ENCODE peak calls at places on chromosomes 3 and 15, in seven cellular contexts. One of them, this sample, is unnamed.
A peak's percentile ranks its signal among the peaks of the same experiment; 100 is the strongest.

GRCh38 chr15:88704791-88705768 is 66.3 kb downstream of the ISG20 start:
- DNase-seq in adrenal gland: peak; percentile 54
- DNase-seq in heart right ventricle: peak; percentile 49
- DNase-seq in body of pancreas: no peak
- DNase-seq in CD8-positive, alpha-beta T cell: no peak
- DNase-seq in spleen: no peak
- DNase-seq in right atrium auricular region: no peak
- DNase-seq in this sample: no peak

GRCh38 chr15:59995568-59996349 is 8.4 kb upstream of the FOXB1 start:
- DNase-seq in adrenal gland: no peak
- DNase-seq in heart right ventricle: no peak
- DNase-seq in body of pancreas: no peak
- DNase-seq in CD8-positive, alpha-beta T cell: no peak
- DNase-seq in spleen: no peak
- DNase-seq in right atrium auricular region: no peak
- DNase-seq in this sample: no peak

GRCh38 chr3:155512175-155512866 is 218.8 kb upstream of the STRIT1 start:
- DNase-seq in adrenal gland: no peak
- DNase-seq in heart right ventricle: no peak
- DNase-seq in body of pancreas: no peak
- DNase-seq in CD8-positive, alpha-beta T cell: no peak
- DNase-seq in spleen: no peak
- DNase-seq in right atrium auricular region: no peak
- DNase-seq in this sample: no peak

GRCh38 chr3:158492685-158493084 is 78.3 kb upstream of the MLF1 start:
- DNase-seq in adrenal gland: no peak
- DNase-seq in heart right ventricle: no peak
- DNase-seq in body of pancreas: no peak
- DNase-seq in CD8-positive, alpha-beta T cell: no peak
- DNase-seq in spleen: no peak
- DNase-seq in right atrium auricular region: no peak
- DNase-seq in this sample: no peak

GRCh38 chr3:42980209-42980608 is 1.1 kb downstream of the GASK1A start:
- DNase-seq in adrenal gland: no peak
- DNase-seq in heart right ventricle: no peak
- DNase-seq in body of pancreas: no peak
- DNase-seq in CD8-positive, alpha-beta T cell: no peak
- DNase-seq in spleen: no peak
- DNase-seq in right atrium auricular region: no peak
- DNase-seq in this sample: no peak

GRCh38 chr3:178583963-178584575 is 47.8 kb downstream of the KCNMB2 start:
- DNase-seq in adrenal gland: no peak
- DNase-seq in heart right ventricle: no peak
- DNase-seq in body of pancreas: no peak
- DNase-seq in CD8-positive, alpha-beta T cell: no peak
- DNase-seq in spleen: no peak
- DNase-seq in right atrium auricular region: no peak
- DNase-seq in this sample: no peak

GRCh38 chr15:94206463-94207167 is 24.7 kb upstream of the MCTP2 start:
- DNase-seq in adrenal gland: no peak
- DNase-seq in heart right ventricle: no peak
- DNase-seq in body of pancreas: no peak
- DNase-seq in CD8-positive, alpha-beta T cell: no peak
- DNase-seq in spleen: no peak
- DNase-seq in right atrium auricular region: no peak
- DNase-seq in this sample: peak; percentile 96

GRCh38 chr15:63312286-63312685 is 34.9 kb downstream of the APH1B start:
- DNase-seq in adrenal gland: no peak
- DNase-seq in heart right ventricle: no peak
- DNase-seq in body of pancreas: no peak
- DNase-seq in CD8-positive, alpha-beta T cell: no peak
- DNase-seq in spleen: no peak
- DNase-seq in right atrium auricular region: no peak
- DNase-seq in this sample: no peak

GRCh38 chr3:98645039-98645438 is 51.6 kb upstream of the CPOX start:
- DNase-seq in adrenal gland: no peak
- DNase-seq in heart right ventricle: no peak
- DNase-seq in body of pancreas: no peak
- DNase-seq in CD8-positive, alpha-beta T cell: no peak
- DNase-seq in spleen: no peak
- DNase-seq in right atrium auricular region: no peak
- DNase-seq in this sample: peak; percentile 7

GRCh38 chr3:134049676-134050075 is 20.0 kb upstream of the SLCO2A1 start:
- DNase-seq in adrenal gland: no peak
- DNase-seq in heart right ventricle: no peak
- DNase-seq in body of pancreas: no peak
- DNase-seq in CD8-positive, alpha-beta T cell: no peak
- DNase-seq in spleen: no peak
- DNase-seq in right atrium auricular region: no peak
- DNase-seq in this sample: no peak

GRCh38 chr3:78924711-78925110 is 843.1 kb downstream of the ROBO1 start:
- DNase-seq in adrenal gland: no peak
- DNase-seq in heart right ventricle: no peak
- DNase-seq in body of pancreas: no peak
- DNase-seq in CD8-positive, alpha-beta T cell: no peak
- DNase-seq in spleen: no peak
- DNase-seq in right atrium auricular region: no peak
- DNase-seq in this sample: no peak

GRCh38 chr3:152051501-152052404 is 178.3 kb downstream of the SUCNR1 start:
- DNase-seq in adrenal gland: no peak
- DNase-seq in heart right ventricle: no peak
- DNase-seq in body of pancreas: no peak
- DNase-seq in CD8-positive, alpha-beta T cell: no peak
- DNase-seq in spleen: no peak
- DNase-seq in right atrium auricular region: no peak
- DNase-seq in this sample: no peak

GRCh38 chr3:8450618-8451017 is 51.0 kb upstream of the LMCD1 start:
- DNase-seq in adrenal gland: no peak
- DNase-seq in heart right ventricle: no peak
- DNase-seq in body of pancreas: no peak
- DNase-seq in CD8-positive, alpha-beta T cell: no peak
- DNase-seq in spleen: no peak
- DNase-seq in right atrium auricular region: no peak
- DNase-seq in this sample: no peak

GRCh38 chr3:88573472-88573871 is 423.7 kb downstream of the C3orf38 start:
- DNase-seq in adrenal gland: no peak
- DNase-seq in heart right ventricle: no peak
- DNase-seq in body of pancreas: no peak
- DNase-seq in CD8-positive, alpha-beta T cell: no peak
- DNase-seq in spleen: no peak
- DNase-seq in right atrium auricular region: no peak
- DNase-seq in this sample: peak; percentile 25

GRCh38 chr15:59611277-59612260 is at the start of gene GCNT3:
- DNase-seq in adrenal gland: peak; percentile 21
- DNase-seq in heart right ventricle: no peak
- DNase-seq in body of pancreas: peak; percentile 23
- DNase-seq in CD8-positive, alpha-beta T cell: no peak
- DNase-seq in spleen: no peak
- DNase-seq in right atrium auricular region: no peak
- DNase-seq in this sample: peak; percentile 83

GRCh38 chr15:63465104-63465503 is 39.3 kb upstream of the USP3 start:
- DNase-seq in adrenal gland: no peak
- DNase-seq in heart right ventricle: no peak
- DNase-seq in body of pancreas: no peak
- DNase-seq in CD8-positive, alpha-beta T cell: no peak
- DNase-seq in spleen: no peak
- DNase-seq in right atrium auricular region: no peak
- DNase-seq in this sample: peak; percentile 60

GRCh38 chr15:61051570-61052031 is 177.5 kb downstream of the RORA start:
- DNase-seq in adrenal gland: peak; percentile 45
- DNase-seq in heart right ventricle: peak; percentile 49
- DNase-seq in body of pancreas: peak; percentile 23
- DNase-seq in CD8-positive, alpha-beta T cell: no peak
- DNase-seq in spleen: no peak
- DNase-seq in right atrium auricular region: no peak
- DNase-seq in this sample: peak; percentile 15

GRCh38 chr15:31128919-31129768 is 27.6 kb upstream of the TRPM1 start:
- DNase-seq in adrenal gland: peak; percentile 71
- DNase-seq in heart right ventricle: peak; percentile 67
- DNase-seq in body of pancreas: peak; percentile 76
- DNase-seq in CD8-positive, alpha-beta T cell: peak; percentile 81
- DNase-seq in spleen: peak; percentile 95
- DNase-seq in right atrium auricular region: peak; percentile 77
- DNase-seq in this sample: peak; percentile 30

GRCh38 chr15:41292521-41292920 is 39.9 kb downstream of the OIP5 start:
- DNase-seq in adrenal gland: no peak
- DNase-seq in heart right ventricle: no peak
- DNase-seq in body of pancreas: no peak
- DNase-seq in CD8-positive, alpha-beta T cell: no peak
- DNase-seq in spleen: no peak
- DNase-seq in right atrium auricular region: no peak
- DNase-seq in this sample: no peak

GRCh38 chr3:10721101-10721500 is 94.9 kb upstream of the SLC6A11 start:
- DNase-seq in adrenal gland: no peak
- DNase-seq in heart right ventricle: no peak
- DNase-seq in body of pancreas: no peak
- DNase-seq in CD8-positive, alpha-beta T cell: no peak
- DNase-seq in spleen: no peak
- DNase-seq in right atrium auricular region: no peak
- DNase-seq in this sample: no peak

GRCh38 chr3:43906847-43907507 is 216.2 kb downstream of the ABHD5 start:
- DNase-seq in adrenal gland: no peak
- DNase-seq in heart right ventricle: no peak
- DNase-seq in body of pancreas: no peak
- DNase-seq in CD8-positive, alpha-beta T cell: no peak
- DNase-seq in spleen: no peak
- DNase-seq in right atrium auricular region: no peak
- DNase-seq in this sample: no peak

GRCh38 chr3:33885496-33885895 is 87.1 kb downstream of the PDCD6IP start:
- DNase-seq in adrenal gland: no peak
- DNase-seq in heart right ventricle: no peak
- DNase-seq in body of pancreas: no peak
- DNase-seq in CD8-positive, alpha-beta T cell: no peak
- DNase-seq in spleen: no peak
- DNase-seq in right atrium auricular region: no peak
- DNase-seq in this sample: no peak

GRCh38 chr3:61627768-61628185 is 66.4 kb downstream of the PTPRG start:
- DNase-seq in adrenal gland: peak; percentile 80
- DNase-seq in heart right ventricle: no peak
- DNase-seq in body of pancreas: peak; percentile 41
- DNase-seq in CD8-positive, alpha-beta T cell: no peak
- DNase-seq in spleen: no peak
- DNase-seq in right atrium auricular region: no peak
- DNase-seq in this sample: peak; percentile 28

GRCh38 chr3:133167340-133168024 is 129.3 kb downstream of the TMEM108 start:
- DNase-seq in adrenal gland: no peak
- DNase-seq in heart right ventricle: no peak
- DNase-seq in body of pancreas: no peak
- DNase-seq in CD8-positive, alpha-beta T cell: no peak
- DNase-seq in spleen: no peak
- DNase-seq in right atrium auricular region: no peak
- DNase-seq in this sample: no peak

GRCh38 chr3:48558446-48559134 is 2.0 kb upstream of the PFKFB4 start:
- DNase-seq in adrenal gland: peak; percentile 49
- DNase-seq in heart right ventricle: peak; percentile 25
- DNase-seq in body of pancreas: no peak
- DNase-seq in CD8-positive, alpha-beta T cell: no peak
- DNase-seq in spleen: peak; percentile 85
- DNase-seq in right atrium auricular region: peak; percentile 72
- DNase-seq in this sample: no peak

GRCh38 chr3:156676467-156677119 is 2.2 kb downstream of the TIPARP start:
- DNase-seq in adrenal gland: no peak
- DNase-seq in heart right ventricle: no peak
- DNase-seq in body of pancreas: no peak
- DNase-seq in CD8-positive, alpha-beta T cell: no peak
- DNase-seq in spleen: no peak
- DNase-seq in right atrium auricular region: no peak
- DNase-seq in this sample: peak; percentile 75

GRCh38 chr3:194112120-194113106 is 23.5 kb upstream of the HES1 start:
- DNase-seq in adrenal gland: no peak
- DNase-seq in heart right ventricle: no peak
- DNase-seq in body of pancreas: peak; percentile 92
- DNase-seq in CD8-positive, alpha-beta T cell: no peak
- DNase-seq in spleen: no peak
- DNase-seq in right atrium auricular region: no peak
- DNase-seq in this sample: peak; percentile 98

GRCh38 chr3:148601766-148602685 is 95.7 kb upstream of the AGTR1 start:
- DNase-seq in adrenal gland: no peak
- DNase-seq in heart right ventricle: no peak
- DNase-seq in body of pancreas: no peak
- DNase-seq in CD8-positive, alpha-beta T cell: no peak
- DNase-seq in spleen: no peak
- DNase-seq in right atrium auricular region: no peak
- DNase-seq in this sample: no peak

GRCh38 chr15:34297059-34297458 is 40.5 kb downstream of the SLC12A6 start:
- DNase-seq in adrenal gland: no peak
- DNase-seq in heart right ventricle: no peak
- DNase-seq in body of pancreas: no peak
- DNase-seq in CD8-positive, alpha-beta T cell: no peak
- DNase-seq in spleen: no peak
- DNase-seq in right atrium auricular region: no peak
- DNase-seq in this sample: no peak

GRCh38 chr15:43793647-43794046 is 1.5 kb downstream of the SERF2 start:
- DNase-seq in adrenal gland: no peak
- DNase-seq in heart right ventricle: no peak
- DNase-seq in body of pancreas: peak; percentile 22
- DNase-seq in CD8-positive, alpha-beta T cell: no peak
- DNase-seq in spleen: no peak
- DNase-seq in right atrium auricular region: no peak
- DNase-seq in this sample: no peak
- H3K4me3 ChIP-seq in adrenal gland: peak overlapping the region; percentile 70
- H3K4me3 ChIP-seq in heart right ventricle: peak overlapping the region; percentile 89
- H3K4me3 ChIP-seq in body of pancreas: no peak overlapping the region
- H3K4me3 ChIP-seq in CD8-positive, alpha-beta T cell: peak overlapping the region; percentile 98
- H3K4me3 ChIP-seq in spleen: peak overlapping the region; percentile 48
- H3K4me3 ChIP-seq in right atrium auricular region: peak overlapping the region; percentile 94
- H3K4me3 ChIP-seq in this sample: peak overlapping the region; percentile 97

GRCh38 chr3:146160233-146160963 is 586 bp downstream of the PLOD2 start:
- DNase-seq in adrenal gland: peak; percentile 77
- DNase-seq in heart right ventricle: peak; percentile 76
- DNase-seq in body of pancreas: peak; percentile 82
- DNase-seq in CD8-positive, alpha-beta T cell: no peak
- DNase-seq in spleen: no peak
- DNase-seq in right atrium auricular region: peak; percentile 88
- DNase-seq in this sample: peak; percentile 76
- TF ChIP-seq CTCF in adrenal gland: peak; percentile 62
- TF ChIP-seq CTCF in heart right ventricle: peak; percentile 46
- TF ChIP-seq CTCF in body of pancreas: peak; percentile 63
- TF ChIP-seq CTCF in CD8-positive, alpha-beta T cell: no peak
- TF ChIP-seq CTCF in spleen: peak; percentile 47
- TF ChIP-seq CTCF in right atrium auricular region: no peak
- TF ChIP-seq CTCF in this sample: peak; percentile 67

GRCh38 chr3:127134887-127135240 is 58.1 kb upstream of the PRR23E start:
- DNase-seq in adrenal gland: no peak
- DNase-seq in heart right ventricle: no peak
- DNase-seq in body of pancreas: no peak
- DNase-seq in CD8-positive, alpha-beta T cell: no peak
- DNase-seq in spleen: no peak
- DNase-seq in right atrium auricular region: no peak
- DNase-seq in this sample: no peak
- H3K27me3 ChIP-seq in adrenal gland: peaks cover 3% of the 10 kb centered on the region
- H3K27me3 ChIP-seq in heart right ventricle: peaks cover 14% of the 10 kb centered on the region
- H3K27me3 ChIP-seq in body of pancreas: peaks cover 31% of the 10 kb centered on the region
- H3K27me3 ChIP-seq in CD8-positive, alpha-beta T cell: no peaks in the 10 kb centered on the region
- H3K27me3 ChIP-seq in spleen: no peaks in the 10 kb centered on the region
- H3K27me3 ChIP-seq in right atrium auricular region: no peaks in the 10 kb centered on the region
- H3K27me3 ChIP-seq in this sample: peaks cover 22% of the 10 kb centered on the region

GRCh38 chr15:91214675-91215590 is 114.9 kb downstream of the SV2B start:
- DNase-seq in adrenal gland: no peak
- DNase-seq in heart right ventricle: peak; percentile 20
- DNase-seq in body of pancreas: no peak
- DNase-seq in CD8-positive, alpha-beta T cell: no peak
- DNase-seq in spleen: no peak
- DNase-seq in right atrium auricular region: no peak
- DNase-seq in this sample: no peak
- H3K4me3 ChIP-seq in adrenal gland: no peak overlapping the region
- H3K4me3 ChIP-seq in heart right ventricle: no peak overlapping the region
- H3K4me3 ChIP-seq in body of pancreas: no peak overlapping the region
- H3K4me3 ChIP-seq in CD8-positive, alpha-beta T cell: no peak overlapping the region
- H3K4me3 ChIP-seq in spleen: no peak overlapping the region
- H3K4me3 ChIP-seq in right atrium auricular region: no peak overlapping the region
- H3K4me3 ChIP-seq in this sample: no peak overlapping the region

GRCh38 chr15:45641374-45641778 is 6.5 kb downstream of the SQOR start:
- DNase-seq in adrenal gland: no peak
- DNase-seq in heart right ventricle: no peak
- DNase-seq in body of pancreas: peak; percentile 74
- DNase-seq in CD8-positive, alpha-beta T cell: no peak
- DNase-seq in spleen: no peak
- DNase-seq in right atrium auricular region: no peak
- DNase-seq in this sample: peak; percentile 99
- TF ChIP-seq CTCF in adrenal gland: no peak
- TF ChIP-seq CTCF in heart right ventricle: no peak
- TF ChIP-seq CTCF in body of pancreas: peak; percentile 34
- TF ChIP-seq CTCF in CD8-positive, alpha-beta T cell: no peak
- TF ChIP-seq CTCF in spleen: no peak
- TF ChIP-seq CTCF in right atrium auricular region: no peak
- TF ChIP-seq CTCF in this sample: peak; percentile 2